ENCODE peak calls at places on chromosomes 12 and 14, in six cellular contexts. One of them, this sample, is unnamed.

GRCh38 chr12:59873136-59873535 is 277.3 kb downstream of the SLC16A7 start:
- DNase-seq in keratinocyte: no peak
- DNase-seq in endothelial cell of umbilical vein: no peak
- DNase-seq in mammary epithelial cell: peak
- DNase-seq in fibroblast of lung: no peak
- DNase-seq in MM.1S: no peak
- DNase-seq in this sample: no peak

GRCh38 chr14:84228702-84229101 is 1301.2 kb upstream of the FLRT2 start:
- DNase-seq in keratinocyte: no peak
- DNase-seq in endothelial cell of umbilical vein: peak
- DNase-seq in mammary epithelial cell: no peak
- DNase-seq in fibroblast of lung: no peak
- DNase-seq in MM.1S: no peak
- DNase-seq in this sample: no peak

GRCh38 chr14:92144708-92145107 is 22.9 kb downstream of the CPSF2 start:
- DNase-seq in keratinocyte: no peak
- DNase-seq in endothelial cell of umbilical vein: no peak
- DNase-seq in mammary epithelial cell: no peak
- DNase-seq in fibroblast of lung: peak
- DNase-seq in MM.1S: no peak
- DNase-seq in this sample: no peak

GRCh38 chr14:49934638-49935037 is 41.8 kb downstream of the ARF6 start:
- DNase-seq in keratinocyte: no peak
- DNase-seq in endothelial cell of umbilical vein: no peak
- DNase-seq in mammary epithelial cell: no peak
- DNase-seq in fibroblast of lung: peak
- DNase-seq in MM.1S: peak
- DNase-seq in this sample: no peak

GRCh38 chr14:104438166-104438887 is 141.2 kb upstream of the C14orf180 start:
- DNase-seq in keratinocyte: no peak
- DNase-seq in endothelial cell of umbilical vein: no peak
- DNase-seq in mammary epithelial cell: no peak
- DNase-seq in fibroblast of lung: no peak
- DNase-seq in MM.1S: no peak
- DNase-seq in this sample: no peak

GRCh38 chr14:47020500-47020899 is 368.9 kb upstream of the RPL10L start:
- DNase-seq in keratinocyte: no peak
- DNase-seq in endothelial cell of umbilical vein: no peak
- DNase-seq in mammary epithelial cell: no peak
- DNase-seq in fibroblast of lung: no peak
- DNase-seq in MM.1S: no peak
- DNase-seq in this sample: no peak

GRCh38 chr14:81170829-81171195 is 49.9 kb downstream of the GTF2A1 start:
- DNase-seq in keratinocyte: no peak
- DNase-seq in endothelial cell of umbilical vein: no peak
- DNase-seq in mammary epithelial cell: no peak
- DNase-seq in fibroblast of lung: no peak
- DNase-seq in MM.1S: no peak
- DNase-seq in this sample: no peak

GRCh38 chr14:71324767-71325272 is 417.6 kb downstream of the PCNX1 start:
- DNase-seq in keratinocyte: no peak
- DNase-seq in endothelial cell of umbilical vein: no peak
- DNase-seq in mammary epithelial cell: peak
- DNase-seq in fibroblast of lung: peak
- DNase-seq in MM.1S: no peak
- DNase-seq in this sample: peak

GRCh38 chr14:23347406-23348296 is 5.0 kb downstream of the SLC22A17 start:
- DNase-seq in keratinocyte: no peak
- DNase-seq in endothelial cell of umbilical vein: no peak
- DNase-seq in mammary epithelial cell: no peak
- DNase-seq in fibroblast of lung: no peak
- DNase-seq in MM.1S: no peak
- DNase-seq in this sample: no peak

GRCh38 chr12:13342971-13343370 is 146.4 kb downstream of the EMP1 start:
- DNase-seq in keratinocyte: no peak
- DNase-seq in endothelial cell of umbilical vein: no peak
- DNase-seq in mammary epithelial cell: peak
- DNase-seq in fibroblast of lung: peak
- DNase-seq in MM.1S: no peak
- DNase-seq in this sample: no peak

GRCh38 chr12:49642370-49642802 is 19.0 kb downstream of the PRPF40B start:
- DNase-seq in keratinocyte: no peak
- DNase-seq in endothelial cell of umbilical vein: no peak
- DNase-seq in mammary epithelial cell: peak
- DNase-seq in fibroblast of lung: no peak
- DNase-seq in MM.1S: no peak
- DNase-seq in this sample: peak

GRCh38 chr14:31930493-31931225 is 146.4 kb upstream of the ARHGAP5 start:
- DNase-seq in keratinocyte: no peak
- DNase-seq in endothelial cell of umbilical vein: no peak
- DNase-seq in mammary epithelial cell: peak
- DNase-seq in fibroblast of lung: peak
- DNase-seq in MM.1S: no peak
- DNase-seq in this sample: peak

GRCh38 chr14:92520102-92520651 is 6.6 kb downstream of the RIN3 start:
- DNase-seq in keratinocyte: no peak
- DNase-seq in endothelial cell of umbilical vein: no peak
- DNase-seq in mammary epithelial cell: no peak
- DNase-seq in fibroblast of lung: no peak
- DNase-seq in MM.1S: no peak
- DNase-seq in this sample: no peak

GRCh38 chr12:50842637-50843493 is at the start of gene TMPRSS12:
- DNase-seq in keratinocyte: no peak
- DNase-seq in endothelial cell of umbilical vein: peak
- DNase-seq in mammary epithelial cell: no peak
- DNase-seq in fibroblast of lung: no peak
- DNase-seq in MM.1S: no peak
- DNase-seq in this sample: peak

GRCh38 chr12:104650541-104650940 is 193.8 kb downstream of the CHST11 start:
- DNase-seq in keratinocyte: no peak
- DNase-seq in endothelial cell of umbilical vein: peak
- DNase-seq in mammary epithelial cell: no peak
- DNase-seq in fibroblast of lung: no peak
- DNase-seq in MM.1S: no peak
- DNase-seq in this sample: no peak

GRCh38 chr14:90757452-90757851 is 58.8 kb downstream of the TTC7B start:
- DNase-seq in keratinocyte: no peak
- DNase-seq in endothelial cell of umbilical vein: no peak
- DNase-seq in mammary epithelial cell: no peak
- DNase-seq in fibroblast of lung: no peak
- DNase-seq in MM.1S: no peak
- DNase-seq in this sample: no peak

GRCh38 chr12:121964813-121965643 is 46.6 kb downstream of the CFAP251 start:
- DNase-seq in keratinocyte: peak
- DNase-seq in endothelial cell of umbilical vein: peak
- DNase-seq in mammary epithelial cell: peak
- DNase-seq in fibroblast of lung: peak
- DNase-seq in MM.1S: no peak
- DNase-seq in this sample: no peak

GRCh38 chr12:113136128-113136989 is 798 bp upstream of the RASAL1 start:
- DNase-seq in keratinocyte: no peak
- DNase-seq in endothelial cell of umbilical vein: no peak
- DNase-seq in mammary epithelial cell: no peak
- DNase-seq in fibroblast of lung: no peak
- DNase-seq in MM.1S: no peak
- DNase-seq in this sample: peak

DNA sequence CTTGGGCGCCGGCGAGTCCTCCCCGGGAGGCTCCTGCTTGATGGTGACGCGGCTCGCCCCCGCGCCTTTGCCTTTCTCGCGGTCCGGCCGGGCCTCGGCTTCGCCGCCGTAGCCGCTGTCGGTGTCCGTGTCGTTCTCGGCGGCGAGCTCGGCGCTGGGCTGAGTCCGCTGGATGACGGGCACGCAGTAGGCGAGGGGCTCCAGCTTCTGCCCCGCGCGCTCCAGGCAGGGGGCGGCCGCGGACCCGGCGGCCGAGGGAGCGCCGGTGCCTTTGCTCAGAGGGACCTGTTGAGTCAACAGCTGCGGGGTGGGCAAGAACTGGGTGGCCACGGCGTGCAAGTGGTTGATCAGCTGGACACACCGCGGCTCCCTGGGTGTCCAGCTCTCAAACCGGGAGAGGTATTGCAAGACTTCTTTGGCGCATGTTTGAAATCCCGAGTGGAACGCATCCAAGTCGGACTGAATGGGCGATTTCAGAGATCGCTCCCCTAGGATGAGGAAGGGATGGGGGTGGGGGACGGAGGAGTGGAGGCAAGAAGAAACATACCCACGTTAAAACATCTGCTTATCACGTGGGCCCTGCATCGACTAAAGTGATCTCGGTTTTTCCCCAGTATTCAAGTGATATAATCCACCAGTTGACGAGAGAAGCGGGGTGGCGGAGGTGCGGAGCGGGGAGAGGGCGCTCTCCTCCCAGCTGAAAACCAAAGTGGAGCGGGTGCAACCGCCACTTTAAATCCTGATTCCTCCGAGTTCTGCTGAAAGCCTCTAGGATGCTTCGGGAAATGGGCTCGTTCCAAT is 2.0 kb downstream of the BHLHE41 start:
- DNase-seq in keratinocyte: no peak
- DNase-seq in endothelial cell of umbilical vein: peak
- DNase-seq in mammary epithelial cell: peak
- DNase-seq in fibroblast of lung: peak
- DNase-seq in MM.1S: peak
- DNase-seq in this sample: peak
- TF ChIP-seq EZH2 in keratinocyte: no peak
- TF ChIP-seq EZH2 in endothelial cell of umbilical vein: peak
- TF ChIP-seq EZH2 in mammary epithelial cell: no peak
- TF ChIP-seq EZH2 in fibroblast of lung: no peak
- TF ChIP-seq EZH2 in MM.1S: no peak
- TF ChIP-seq EZH2 in this sample: no peak

DNA sequence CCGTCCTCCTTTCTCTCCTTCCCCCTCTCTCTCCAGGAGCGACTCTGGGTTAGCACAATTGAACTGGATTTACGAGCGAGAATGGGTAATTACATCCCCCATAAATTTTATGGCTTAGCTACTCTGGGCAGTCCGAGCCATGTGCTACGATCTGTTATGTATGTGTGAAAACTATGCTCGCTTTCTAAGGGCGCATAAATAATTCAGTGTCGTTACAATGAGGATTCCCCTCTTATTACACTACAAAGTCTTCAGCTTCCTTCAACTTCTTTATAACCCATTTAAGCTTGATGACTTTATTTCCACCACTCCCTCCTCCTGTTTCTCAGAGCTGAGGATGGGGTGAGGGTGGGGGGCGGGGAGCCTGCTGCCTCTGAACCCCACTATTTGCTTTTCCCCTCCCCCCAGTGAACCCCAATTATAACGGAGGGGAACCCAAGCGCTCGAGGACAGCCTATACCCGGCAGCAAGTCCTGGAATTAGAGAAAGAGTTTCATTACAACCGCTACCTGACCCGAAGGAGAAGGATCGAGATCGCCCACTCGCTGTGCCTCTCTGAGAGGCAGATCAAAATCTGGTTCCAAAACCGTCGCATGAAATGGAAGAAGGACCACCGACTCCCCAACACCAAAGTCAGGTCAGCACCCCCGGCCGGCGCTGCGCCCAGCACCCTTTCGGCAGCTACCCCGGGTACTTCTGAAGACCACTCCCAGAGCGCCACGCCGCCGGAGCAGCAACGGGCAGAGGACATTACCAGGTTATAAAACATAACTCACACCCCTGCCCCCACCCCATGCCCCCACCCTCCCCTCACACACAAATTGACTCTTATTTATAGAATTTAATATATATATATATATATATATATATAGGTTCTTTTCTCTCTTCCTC is 1.1 kb downstream of the HOXC4 start:
- DNase-seq in keratinocyte: no peak
- DNase-seq in endothelial cell of umbilical vein: no peak
- DNase-seq in mammary epithelial cell: no peak
- DNase-seq in fibroblast of lung: no peak
- DNase-seq in MM.1S: no peak
- DNase-seq in this sample: no peak
- TF ChIP-seq EZH2 in keratinocyte: no peak
- TF ChIP-seq EZH2 in endothelial cell of umbilical vein: no peak
- TF ChIP-seq EZH2 in mammary epithelial cell: no peak
- TF ChIP-seq EZH2 in fibroblast of lung: no peak
- TF ChIP-seq EZH2 in MM.1S: no peak
- TF ChIP-seq EZH2 in this sample: no peak

DNA sequence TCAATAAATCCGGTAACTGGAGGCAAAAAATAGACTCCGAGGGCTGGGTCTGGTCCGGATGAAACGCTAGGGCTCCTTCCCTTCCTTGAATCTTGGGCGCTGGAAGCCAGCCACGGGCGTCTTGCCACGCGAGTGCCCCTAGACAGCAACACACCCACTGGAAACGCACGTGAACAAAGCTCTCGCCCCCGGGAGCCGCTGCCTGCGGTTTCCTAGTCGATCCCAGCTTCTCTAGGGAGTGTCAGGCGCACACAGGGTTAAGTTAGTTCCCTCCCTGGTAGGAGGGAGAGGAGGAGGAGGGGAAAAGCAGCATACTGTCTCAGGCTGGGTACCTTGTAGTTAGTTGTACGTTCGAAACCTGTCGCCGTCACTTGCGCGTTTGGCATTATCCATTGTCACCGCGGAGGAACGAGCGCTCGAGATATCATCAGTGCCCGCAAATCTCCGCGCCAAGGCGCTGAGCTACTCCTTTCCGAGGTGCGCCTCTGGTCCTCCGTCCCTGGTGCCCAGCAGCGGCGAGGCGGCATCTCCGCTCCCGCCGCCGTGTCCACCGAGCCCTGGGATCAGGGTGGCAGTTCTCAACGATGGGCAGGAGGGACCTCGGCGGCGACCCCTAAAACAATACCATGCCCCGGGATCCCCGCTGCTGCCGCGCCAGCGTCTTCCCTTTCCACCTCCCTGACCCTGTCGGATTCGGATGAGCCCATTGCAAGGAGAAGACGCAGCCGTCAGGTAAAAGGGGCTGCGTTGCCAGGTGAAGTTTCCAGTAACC is at the start of gene FLRT2:
- DNase-seq in keratinocyte: no peak
- DNase-seq in endothelial cell of umbilical vein: peak
- DNase-seq in mammary epithelial cell: peak
- DNase-seq in fibroblast of lung: peak
- DNase-seq in MM.1S: no peak
- DNase-seq in this sample: no peak
- TF ChIP-seq EZH2 in keratinocyte: no peak
- TF ChIP-seq EZH2 in endothelial cell of umbilical vein: no peak
- TF ChIP-seq EZH2 in mammary epithelial cell: no peak
- TF ChIP-seq EZH2 in fibroblast of lung: no peak
- TF ChIP-seq EZH2 in MM.1S: no peak
- TF ChIP-seq EZH2 in this sample: no peak

GRCh38 chr12:3201741-3202500 is 124.7 kb downstream of the TSPAN9 start:
- DNase-seq in keratinocyte: no peak
- DNase-seq in endothelial cell of umbilical vein: no peak
- DNase-seq in mammary epithelial cell: no peak
- DNase-seq in fibroblast of lung: no peak
- DNase-seq in MM.1S: no peak
- DNase-seq in this sample: no peak

GRCh38 chr12:3200032-3200617 is 122.9 kb downstream of the TSPAN9 start:
- DNase-seq in keratinocyte: no peak
- DNase-seq in endothelial cell of umbilical vein: peak
- DNase-seq in mammary epithelial cell: peak
- DNase-seq in fibroblast of lung: peak
- DNase-seq in MM.1S: no peak
- DNase-seq in this sample: no peak

GRCh38 chr12:3200779-3201738 is 123.9 kb downstream of the TSPAN9 start:
- DNase-seq in keratinocyte: no peak
- DNase-seq in endothelial cell of umbilical vein: no peak
- DNase-seq in mammary epithelial cell: no peak
- DNase-seq in fibroblast of lung: no peak
- DNase-seq in MM.1S: no peak
- DNase-seq in this sample: no peak

GRCh38 chr12:3197131-3197818 is 120.1 kb downstream of the TSPAN9 start:
- DNase-seq in keratinocyte: no peak
- DNase-seq in endothelial cell of umbilical vein: no peak
- DNase-seq in mammary epithelial cell: no peak
- DNase-seq in fibroblast of lung: no peak
- DNase-seq in MM.1S: no peak
- DNase-seq in this sample: no peak

GRCh38 chr12:3199551-3200031 is 122.4 kb downstream of the TSPAN9 start:
- DNase-seq in keratinocyte: no peak
- DNase-seq in endothelial cell of umbilical vein: no peak
- DNase-seq in mammary epithelial cell: no peak
- DNase-seq in fibroblast of lung: peak
- DNase-seq in MM.1S: no peak
- DNase-seq in this sample: no peak
- TF ChIP-seq EZH2 in keratinocyte: peak
- TF ChIP-seq EZH2 in endothelial cell of umbilical vein: no peak
- TF ChIP-seq EZH2 in mammary epithelial cell: no peak
- TF ChIP-seq EZH2 in fibroblast of lung: peak
- TF ChIP-seq EZH2 in MM.1S: no peak
- TF ChIP-seq EZH2 in this sample: no peak

This sample was measured in PC-9.